ENCODE peak calls at places on chromosome 17, in four cellular contexts. X is uterus, W is sigmoid colon, F is IMR-90. C is an unnamed sample.

GRCh38 chr17:78883090-78883532 is 19.9 kb downstream of the CEP295NL start:
- DNase-seq in F (peak), W (peak), X (peak), C (no peak)

GRCh38 chr17:10018461-10018891 is 113.4 kb upstream of the RCVRN start:
- DNase-seq in X (no peak), W (no peak), F (no peak), C (no peak)

GRCh38 chr17:31726980-31727427 is 132.0 kb downstream of the COPRS start:
- DNase-seq in X (peak), F (peak), W (no peak), C (no peak)

GRCh38 chr17:8056232-8056975 is 17.5 kb downstream of the ALOX15B start:
- DNase-seq in X (no peak), W (peak), F (peak), C (no peak)

GRCh38 chr17:75404739-75405364 is 626 bp downstream of the GRB2 start:
- DNase-seq in X (peak), F (peak), W (peak), C (no peak)

GRCh38 chr17:27526603-27527002 is 70.4 kb downstream of the KSR1 start:
- DNase-seq in X (no peak), W (peak), F (peak), C (no peak)

GRCh38 chr17:77493238-77493812 is 352.6 kb downstream of the SEC14L1 start:
- DNase-seq in W (peak), X (peak), F (no peak), C (no peak)

GRCh38 chr17:60545465-60546191 is 19.6 kb upstream of the APPBP2 start:
- DNase-seq in F (no peak), W (no peak), X (no peak), C (no peak)

GRCh38 chr17:973053-973452 is 6.5 kb downstream of the NXN start:
- DNase-seq in W (no peak), X (no peak), F (no peak), C (no peak)

GRCh38 chr17:45098081-45098868 is 34.0 kb downstream of the PLCD3 start:
- DNase-seq in W (no peak), X (no peak), F (no peak), C (no peak)

GRCh38 chr17:20896153-20896649 is 146.6 kb downstream of the USP22 start:
- DNase-seq in X (peak), F (peak), W (peak), C (no peak)

GRCh38 chr17:71412803-71413202 is 708.0 kb upstream of the SOX9 start:
- DNase-seq in W (no peak), X (no peak), F (peak), C (no peak)

GRCh38 chr17:64641499-64641898 is 20.6 kb downstream of the SMURF2 start:
- DNase-seq in F (peak), W (no peak), X (no peak), C (no peak)

GRCh38 chr17:81064746-81065475 is 30.0 kb downstream of the BAIAP2 start:
- DNase-seq in F (peak), W (no peak), X (no peak), C (no peak)

GRCh38 chr17:78372811-78373210 is 5.6 kb upstream of the PGS1 start:
- DNase-seq in X (no peak), F (no peak), W (no peak), C (no peak)

GRCh38 chr17:11296994-11297393 is 56.0 kb downstream of the SHISA6 start:
- DNase-seq in W (no peak), X (no peak), F (no peak), C (no peak)

GRCh38 chr17:253091-253846 is 71.8 kb upstream of the DOC2B start:
- DNase-seq in X (peak), F (no peak), W (peak), C (no peak)

GRCh38 chr17:59492091-59492451 is 73.3 kb upstream of the DHX40 start:
- DNase-seq in F (no peak), W (no peak), X (no peak), C (no peak)

GRCh38 chr17:148757-149156 is 11.4 kb downstream of the SCGB1C2 start:
- DNase-seq in X (no peak), F (no peak), W (peak), C (no peak)

GRCh38 chr17:69142473-69142802 is 743 bp upstream of the ABCA6 start:
- DNase-seq in X (no peak), F (peak), W (no peak), C (no peak)

GRCh38 chr17:40318835-40319332 is 9.9 kb downstream of the RARA start:
- DNase-seq in X (peak), F (no peak), W (peak), C (no peak)

GRCh38 chr17:28722413-28723158 is 2.8 kb downstream of the RPL23A start:
- DNase-seq in X (no peak), F (no peak), W (no peak), C (no peak)

GRCh38 chr17:37824534-37825485 is 80.0 kb upstream of the HNF1B start:
- DNase-seq in F (peak), W (no peak), X (no peak), C (no peak)

GRCh38 chr17:40100419-40100668 is at the start of gene NR1D1:
- DNase-seq in X (no peak), F (no peak), W (no peak), C (no peak)

GRCh38 chr17:79983456-79983855 is 52.2 kb downstream of the TBC1D16 start:
- DNase-seq in W (peak), F (no peak), X (no peak), C (no peak)

GRCh38 chr17:47208744-47209488 is at the start of gene MYL4:
- DNase-seq in F (no peak), W (no peak), X (no peak), C (no peak)

GRCh38 chr17:44248220-44248529 is 19.8 kb downstream of the SLC4A1 start:
- DNase-seq in F (no peak), W (no peak), X (no peak), C (no peak)

GRCh38 chr17:78817123-78817522 is 23.5 kb downstream of the USP36 start:
- DNase-seq in X (no peak), F (no peak), W (no peak), C (no peak)

GRCh38 chr17:72419866-72420774 is 299.3 kb downstream of the SOX9 start:
- DNase-seq in F (no peak), W (no peak), X (no peak), C (no peak)

GRCh38 chr17:632551-632950 is 82.1 kb downstream of the VPS53 start:
- DNase-seq in W (no peak), F (no peak), X (no peak), C (no peak)

GRCh38 chr17:72460711-72461110 is 339.9 kb downstream of the SOX9 start:
- DNase-seq in F (no peak), X (no peak), W (no peak), C (no peak)

GRCh38 chr17:6303664-6304063 is 131.3 kb downstream of the AIPL1 start:
- DNase-seq in X (no peak), F (no peak), W (no peak), C (no peak)

GRCh38 chr17:2851615-2852014 is 55.4 kb downstream of the RAP1GAP2 start:
- DNase-seq in F (no peak), W (no peak), X (no peak), C (no peak)

GRCh38 chr17:18224053-18224427 is 1.4 kb upstream of the LLGL1 start:
- DNase-seq in F (no peak), X (no peak), W (no peak), C (no peak)
- H3K27ac ChIP-seq in F (no peak), X (peak), W (no peak), C (peak)

DNA sequence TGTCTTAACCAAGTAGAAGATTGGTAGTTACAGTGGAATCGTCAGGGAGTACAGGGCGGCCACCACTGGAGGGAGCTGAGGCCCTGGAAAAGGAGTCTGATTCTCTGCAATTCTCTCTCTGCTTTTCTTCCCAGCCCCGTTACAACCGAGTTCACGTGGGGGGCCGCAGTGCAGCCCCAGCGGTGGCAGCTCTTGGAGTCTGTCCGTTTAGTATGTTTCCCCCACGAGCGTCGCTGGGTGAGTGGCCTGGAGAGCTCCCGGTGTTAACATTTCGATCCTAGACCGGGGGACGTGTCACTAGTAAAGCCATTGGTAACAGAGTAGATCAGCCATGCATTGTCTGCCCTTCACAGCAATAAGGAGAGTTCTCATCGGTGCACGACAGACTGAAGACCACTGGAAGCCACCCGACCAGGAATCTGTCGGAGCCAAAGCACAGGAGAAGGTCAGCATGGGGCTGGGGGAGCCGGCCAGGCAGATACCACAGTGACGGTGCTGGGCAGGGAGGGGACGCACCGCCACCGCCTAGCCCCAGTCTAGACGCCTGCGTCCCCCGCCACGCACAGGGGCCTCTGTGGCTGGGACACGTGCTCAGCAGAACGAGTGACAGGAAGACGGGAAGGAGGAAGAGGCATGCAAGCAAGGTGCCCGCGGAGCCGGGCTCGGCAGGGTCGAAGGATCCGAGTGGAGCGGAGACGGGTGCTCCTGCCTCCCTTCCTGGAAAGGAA is 15.7 kb downstream of the SLC16A3 start:
- DNase-seq in X (peak), F (no peak), W (peak), C (no peak)
- TF ChIP-seq CTCF in X (peak), F (peak), W (peak), C (no peak)

GRCh38 chr17:50355336-50355700 is 9.4 kb downstream of the XYLT2 start:
- DNase-seq in F (no peak), W (peak), X (no peak), C (no peak)

GRCh38 chr17:50356892-50357510 is 11.1 kb downstream of the XYLT2 start:
- DNase-seq in W (peak), X (no peak), F (no peak), C (no peak)

GRCh38 chr17:50356418-50356817 is 10.5 kb downstream of the XYLT2 start:
- DNase-seq in X (no peak), F (no peak), W (peak), C (no peak)

GRCh38 chr17:50354776-50355175 is 8.8 kb downstream of the XYLT2 start:
- DNase-seq in X (no peak), F (no peak), W (peak), C (no peak)

DNA sequence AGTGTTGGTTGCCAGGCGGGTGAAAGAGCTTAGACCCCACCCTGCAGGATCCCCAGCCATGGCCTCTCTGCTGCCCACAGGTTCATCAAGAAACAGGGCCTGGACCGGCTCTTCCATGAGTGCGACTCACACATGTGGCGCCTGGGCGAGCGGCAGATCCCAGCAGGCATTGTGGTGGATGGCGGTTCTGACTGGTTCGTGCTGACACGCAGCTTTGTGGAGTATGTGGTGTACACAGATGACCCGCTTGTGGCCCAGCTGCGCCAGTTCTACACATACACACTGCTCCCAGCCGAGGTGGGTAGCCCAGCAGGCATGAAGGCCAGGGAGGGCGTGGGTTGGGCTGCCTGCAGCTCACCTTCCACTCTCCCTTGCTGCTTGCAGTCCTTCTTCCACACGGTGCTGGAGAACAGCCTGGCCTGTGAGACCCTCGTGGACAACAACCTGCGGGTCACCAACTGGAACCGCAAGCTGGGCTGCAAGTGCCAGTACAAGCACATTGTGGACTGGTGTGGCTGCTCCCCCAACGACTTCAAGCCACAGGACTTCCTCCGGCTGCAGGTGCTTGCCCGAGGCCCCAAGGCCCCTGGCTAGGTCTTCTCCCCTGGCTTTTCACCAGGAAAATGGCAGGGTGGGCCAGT is 9.9 kb downstream of the XYLT2 start:
- DNase-seq in X (no peak), W (peak), F (no peak), C (no peak)
- TF ChIP-seq POLR2A in X (no peak), W (no peak), F (no peak), C (no peak)

GRCh38 chr17:49598918-49599317 is 23.2 kb downstream of the NXPH3 start:
- DNase-seq in F (no peak), W (no peak), X (no peak), C (no peak)

GRCh38 chr17:49596613-49597244 is 21.1 kb downstream of the NXPH3 start:
- DNase-seq in F (no peak), X (no peak), W (no peak), C (no peak)

GRCh38 chr17:49597928-49598655 is 22.4 kb downstream of the NXPH3 start:
- DNase-seq in W (no peak), X (no peak), F (peak), C (no peak)

GRCh38 chr17:49595980-49596379 is 20.3 kb downstream of the NXPH3 start:
- DNase-seq in X (no peak), F (no peak), W (no peak), C (no peak)

GRCh38 chr17:49597438-49597837 is 21.8 kb downstream of the NXPH3 start:
- DNase-seq in F (no peak), X (no peak), W (no peak), C (no peak)
- H3K27ac ChIP-seq in F (no peak), X (no peak), W (no peak), C (no peak)

GRCh38 chr17:61878984-61879612 is 15.8 kb upstream of the BRIP1 start:
- DNase-seq in W (no peak), F (peak), X (no peak), C (no peak)
- TF ChIP-seq CTCF in W (no peak), F (no peak), X (no peak), C (no peak)

DNA sequence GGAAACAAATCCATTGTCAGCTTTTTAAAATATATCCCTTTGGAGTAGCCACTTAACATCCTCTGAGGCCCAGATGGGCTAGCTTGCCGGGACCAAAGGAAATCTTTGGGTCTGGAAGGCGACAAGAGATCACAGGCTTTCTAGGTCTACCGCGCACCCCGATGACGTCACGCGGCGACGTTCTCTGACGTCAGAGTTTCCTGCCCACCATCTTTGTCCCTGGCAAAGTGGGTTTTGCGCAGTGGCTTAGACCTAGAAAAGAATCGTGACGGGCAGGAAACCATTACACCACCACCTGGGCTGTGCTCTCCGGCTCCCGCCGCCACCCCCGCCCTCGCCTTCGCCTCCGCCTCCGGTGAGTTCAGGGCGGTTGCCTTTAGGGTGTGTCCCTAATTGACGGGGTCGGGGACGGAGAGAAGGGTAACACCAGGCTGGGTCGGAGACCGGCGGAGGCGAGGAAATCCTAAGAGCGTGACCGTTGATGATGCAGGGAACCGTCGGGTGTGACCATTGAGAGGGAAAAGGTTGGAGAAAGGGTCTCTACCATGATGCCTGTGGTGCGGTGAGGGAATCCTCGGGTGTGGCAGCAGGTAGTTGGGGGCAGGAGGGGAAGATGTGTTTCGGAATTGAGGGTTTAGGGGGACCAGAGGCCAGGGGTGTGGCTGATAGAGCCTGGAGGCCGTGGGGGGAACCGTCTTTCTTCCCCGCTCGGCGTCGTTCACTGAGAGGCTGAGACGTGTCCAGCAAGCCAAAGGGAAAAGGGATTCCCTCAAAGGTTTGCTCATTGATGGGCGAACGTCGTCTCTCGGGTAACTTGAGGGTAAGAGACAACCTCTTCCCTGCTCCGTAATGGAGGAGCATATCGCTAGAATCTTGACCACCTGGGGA is at the start of gene AP2B1:
- DNase-seq in X (peak), W (peak), F (peak), C (peak)
- TF ChIP-seq POLR2A in X (peak), W (peak), F (peak), C (no peak)

GRCh38 chr17:63610854-63611253 is 10.2 kb downstream of the TACO1 start:
- DNase-seq in X (no peak), W (no peak), F (no peak), C (no peak)

GRCh38 chr17:63613663-63614062 is 8.6 kb upstream of the MAP3K3 start:
- DNase-seq in F (no peak), X (no peak), W (no peak), C (no peak)

GRCh38 chr17:63609820-63610573 is 9.3 kb downstream of the TACO1 start:
- DNase-seq in X (no peak), F (no peak), W (no peak), C (no peak)

DNA sequence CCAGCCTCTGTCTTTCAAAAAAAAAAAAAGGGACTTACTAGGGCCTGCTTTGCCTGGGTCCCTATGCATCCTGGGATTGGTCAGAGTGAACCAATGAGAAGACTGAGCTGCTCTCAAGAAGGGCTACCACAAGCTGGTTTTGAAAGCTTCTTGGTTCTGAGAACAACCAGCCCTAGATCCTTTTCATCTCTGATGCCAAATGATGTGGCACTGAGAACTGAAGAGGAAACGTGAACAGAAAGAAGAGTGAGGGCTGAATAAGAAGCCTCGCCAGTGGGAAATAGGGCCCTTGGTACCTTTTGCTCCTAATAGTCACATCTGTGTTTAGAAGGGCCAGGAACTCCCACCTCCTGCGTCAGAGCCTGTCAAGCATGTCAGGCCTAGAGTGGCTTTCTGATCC is 10.7 kb downstream of the TACO1 start:
- DNase-seq in X (no peak), W (no peak), F (no peak), C (no peak)
- H3K27ac ChIP-seq in X (no peak), W (no peak), F (no peak), C (no peak)